ENCODE peak calls at places on chromosomes 1 and 21, in nine cellular contexts. One of them, this sample, is unnamed.

GRCh38 chr1:221743416-221744208 is 1.7 kb upstream of the DUSP10 start:
- DNase-seq in pancreas: no peak
- DNase-seq in lower leg skin: no peak
- DNase-seq in NCI-H2029 treated with DMSO at 0.1 percent for 48 hours: peak
- DNase-seq in amniotic epithelial cell: no peak
- DNase-seq in foreskin melanocyte: no peak
- DNase-seq in ecto neural progenitor cell: no peak
- DNase-seq in ACHN: no peak
- DNase-seq in GM12891: no peak
- DNase-seq in this sample: no peak

GRCh38 chr1:109248797-109249629 is at the start of gene CELSR2:
- DNase-seq in foreskin melanocyte: peak
- DNase-seq in NCI-H2029 treated with DMSO at 0.1 percent for 48 hours: no peak
- DNase-seq in amniotic epithelial cell: peak
- DNase-seq in ACHN: peak
- DNase-seq in GM12891: peak
- DNase-seq in lower leg skin: no peak
- DNase-seq in ecto neural progenitor cell: peak
- DNase-seq in pancreas: peak
- DNase-seq in this sample: no peak

GRCh38 chr1:219081943-219082925 is 91.4 kb upstream of the LYPLAL1 start:
- DNase-seq in foreskin melanocyte: no peak
- DNase-seq in lower leg skin: no peak
- DNase-seq in ecto neural progenitor cell: no peak
- DNase-seq in amniotic epithelial cell: no peak
- DNase-seq in GM12891: no peak
- DNase-seq in ACHN: no peak
- DNase-seq in NCI-H2029 treated with DMSO at 0.1 percent for 48 hours: no peak
- DNase-seq in pancreas: no peak
- DNase-seq in this sample: no peak

GRCh38 chr1:14850563-14850962 is 252.1 kb downstream of the KAZN start:
- DNase-seq in pancreas: no peak
- DNase-seq in ACHN: peak
- DNase-seq in lower leg skin: no peak
- DNase-seq in ecto neural progenitor cell: no peak
- DNase-seq in foreskin melanocyte: no peak
- DNase-seq in NCI-H2029 treated with DMSO at 0.1 percent for 48 hours: no peak
- DNase-seq in amniotic epithelial cell: no peak
- DNase-seq in GM12891: no peak
- DNase-seq in this sample: no peak

GRCh38 chr1:221263831-221264767 is 384.9 kb downstream of the HLX start:
- DNase-seq in lower leg skin: no peak
- DNase-seq in ecto neural progenitor cell: peak
- DNase-seq in pancreas: no peak
- DNase-seq in ACHN: peak
- DNase-seq in GM12891: peak
- DNase-seq in NCI-H2029 treated with DMSO at 0.1 percent for 48 hours: no peak
- DNase-seq in foreskin melanocyte: peak
- DNase-seq in amniotic epithelial cell: peak
- DNase-seq in this sample: peak

GRCh38 chr1:151790940-151791651 is 796 bp upstream of the TDRKH start:
- DNase-seq in pancreas: peak
- DNase-seq in ecto neural progenitor cell: peak
- DNase-seq in amniotic epithelial cell: no peak
- DNase-seq in foreskin melanocyte: no peak
- DNase-seq in GM12891: no peak
- DNase-seq in ACHN: peak
- DNase-seq in lower leg skin: no peak
- DNase-seq in NCI-H2029 treated with DMSO at 0.1 percent for 48 hours: no peak
- DNase-seq in this sample: no peak

GRCh38 chr1:118992868-118993711 is 4.9 kb upstream of the TBX15 start:
- DNase-seq in lower leg skin: peak
- DNase-seq in GM12891: no peak
- DNase-seq in amniotic epithelial cell: no peak
- DNase-seq in pancreas: no peak
- DNase-seq in foreskin melanocyte: no peak
- DNase-seq in ecto neural progenitor cell: peak
- DNase-seq in ACHN: no peak
- DNase-seq in NCI-H2029 treated with DMSO at 0.1 percent for 48 hours: no peak
- DNase-seq in this sample: no peak

GRCh38 chr1:111214884-111215283 is 12.6 kb upstream of the CHI3L2 start:
- DNase-seq in ACHN: no peak
- DNase-seq in amniotic epithelial cell: no peak
- DNase-seq in foreskin melanocyte: no peak
- DNase-seq in pancreas: no peak
- DNase-seq in lower leg skin: no peak
- DNase-seq in NCI-H2029 treated with DMSO at 0.1 percent for 48 hours: no peak
- DNase-seq in ecto neural progenitor cell: no peak
- DNase-seq in GM12891: no peak
- DNase-seq in this sample: no peak

GRCh38 chr1:54153548-54154439 is 994 bp upstream of the CDCP2 start:
- DNase-seq in GM12891: no peak
- DNase-seq in amniotic epithelial cell: peak
- DNase-seq in lower leg skin: peak
- DNase-seq in ecto neural progenitor cell: no peak
- DNase-seq in foreskin melanocyte: peak
- DNase-seq in pancreas: no peak
- DNase-seq in ACHN: peak
- DNase-seq in NCI-H2029 treated with DMSO at 0.1 percent for 48 hours: no peak
- DNase-seq in this sample: peak

GRCh38 chr1:181021811-181022434 is 747 bp downstream of the STX6 start:
- DNase-seq in ACHN: peak
- DNase-seq in ecto neural progenitor cell: peak
- DNase-seq in NCI-H2029 treated with DMSO at 0.1 percent for 48 hours: peak
- DNase-seq in foreskin melanocyte: peak
- DNase-seq in lower leg skin: peak
- DNase-seq in pancreas: no peak
- DNase-seq in GM12891: peak
- DNase-seq in amniotic epithelial cell: peak
- DNase-seq in this sample: peak

GRCh38 chr21:26115346-26115745 is 55.2 kb downstream of the APP start:
- DNase-seq in lower leg skin: no peak
- DNase-seq in NCI-H2029 treated with DMSO at 0.1 percent for 48 hours: peak
- DNase-seq in ACHN: no peak
- DNase-seq in amniotic epithelial cell: no peak
- DNase-seq in ecto neural progenitor cell: no peak
- DNase-seq in pancreas: no peak
- DNase-seq in GM12891: no peak
- DNase-seq in foreskin melanocyte: no peak
- DNase-seq in this sample: no peak